ENCODE peak calls at places on chromosomes 3 and 15, in six cellular contexts. B is endothelial cell of umbilical vein; X is CD8-positive, alpha-beta T cell; M is WERI-Rb-1; T is dorsolateral prefrontal cortex; W is Peyer's patch. O is an unnamed sample.

GRCh38 chr3:64163019-64163754 is 62.1 kb downstream of the PRICKLE2 start:
- DNase-seq in B (no peak), X (no peak), M (no peak), T (no peak), W (no peak), O (no peak)

GRCh38 chr3:187802928-187803259 is 57.6 kb upstream of the BCL6 start:
- DNase-seq in B (no peak), X (peak; percentile 21), M (no peak), T (no peak), W (no peak), O (peak; percentile 6)

GRCh38 chr3:155282416-155283091 is 10.9 kb downstream of the STRIT1 start:
- DNase-seq in B (no peak), X (no peak), M (no peak), T (no peak), W (no peak), O (no peak)

GRCh38 chr3:161096771-161097367 is 8.3 kb downstream of the B3GALNT1 start:
- DNase-seq in B (peak; percentile 21), X (no peak), M (peak; percentile 24), T (no peak), W (no peak), O (no peak)

GRCh38 chr3:13621381-13622221 is 72.7 kb downstream of the FBLN2 start:
- DNase-seq in B (no peak), X (peak; percentile 54), M (no peak), T (no peak), W (no peak), O (peak; percentile 5)

GRCh38 chr3:142987707-142988106 is 13.7 kb upstream of the U2SURP start:
- DNase-seq in B (no peak), X (no peak), M (peak; percentile 46), T (no peak), W (no peak), O (no peak)

GRCh38 chr3:117408811-117409210 is 699.2 kb downstream of the TUSC7 start:
- DNase-seq in B (no peak), X (no peak), M (no peak), T (no peak), W (no peak), O (no peak)

GRCh38 chr3:30681276-30682211 is 75.1 kb downstream of the TGFBR2 start:
- DNase-seq in B (peak; percentile 99), X (no peak), M (no peak), T (peak; percentile 31), W (no peak), O (no peak)

GRCh38 chr3:194957743-194958240 is 272.1 kb downstream of the FAM43A start:
- DNase-seq in B (no peak), X (no peak), M (peak; percentile 10), T (no peak), W (no peak), O (no peak)

GRCh38 chr3:94378322-94378721 is 315.5 kb downstream of the NSUN3 start:
- DNase-seq in B (no peak), X (no peak), M (no peak), T (no peak), W (no peak), O (no peak)

GRCh38 chr15:27686376-27686775 is 412.7 kb downstream of the OCA2 start:
- DNase-seq in B (no peak), X (no peak), M (no peak), T (no peak), W (no peak), O (no peak)

GRCh38 chr3:196280689-196281463 is 6.7 kb downstream of the PCYT1A start:
- DNase-seq in B (no peak), X (no peak), M (no peak), T (no peak), W (no peak), O (no peak)

GRCh38 chr15:28110416-28110975 is 11.4 kb upstream of the OCA2 start:
- DNase-seq in B (no peak), X (no peak), M (peak; percentile 65), T (no peak), W (no peak), O (no peak)

GRCh38 chr3:44468572-44469520 is 8.6 kb downstream of the ZNF445 start:
- DNase-seq in B (no peak), X (no peak), M (peak; percentile 42), T (no peak), W (no peak), O (no peak)

GRCh38 chr3:89107461-89108035 is at the start of gene EPHA3:
- DNase-seq in B (no peak), X (peak; percentile 24), M (peak; percentile 86), T (peak; percentile 89), W (peak; percentile 24), O (peak; percentile 18)

GRCh38 chr15:77874071-77874470 is 203.4 kb downstream of the TBC1D2B start:
- DNase-seq in B (no peak), X (no peak), M (no peak), T (no peak), W (no peak), O (no peak)

GRCh38 chr3:161263057-161263456 is 41.9 kb downstream of the NMD3 start:
- DNase-seq in B (no peak), X (no peak), M (no peak), T (no peak), W (no peak), O (no peak)

GRCh38 chr15:63572749-63573464 is 24.3 kb upstream of the FBXL22 start:
- DNase-seq in B (no peak), X (no peak), M (no peak), T (no peak), W (no peak), O (no peak)

GRCh38 chr15:99118801-99119546 is 14.1 kb downstream of the SYNM start:
- DNase-seq in B (no peak), X (no peak), M (no peak), T (peak; percentile 25), W (no peak), O (no peak)

GRCh38 chr3:108024146-108024836 is 66.5 kb downstream of the CD47 start:
- DNase-seq in B (peak; percentile 65), X (no peak), M (no peak), T (no peak), W (no peak), O (no peak)

GRCh38 chr3:113117511-113118302 is 93.7 kb upstream of the BOC start:
- DNase-seq in B (peak; percentile 31), X (no peak), M (no peak), T (no peak), W (no peak), O (no peak)

GRCh38 chr15:70702584-70702983 is 60.8 kb downstream of the UACA start:
- DNase-seq in B (no peak), X (no peak), M (no peak), T (no peak), W (no peak), O (no peak)

GRCh38 chr15:70698991-70699390 is 64.4 kb downstream of the UACA start:
- DNase-seq in B (no peak), X (no peak), M (no peak), T (no peak), W (no peak), O (no peak)

GRCh38 chr15:70701891-70702568 is 61.3 kb downstream of the UACA start:
- DNase-seq in B (peak; percentile 86), X (no peak), M (no peak), T (no peak), W (no peak), O (no peak)

GRCh38 chr15:70698412-70698811 is 64.9 kb downstream of the UACA start:
- DNase-seq in B (peak; percentile 85), X (no peak), M (no peak), T (no peak), W (no peak), O (no peak)

DNA sequence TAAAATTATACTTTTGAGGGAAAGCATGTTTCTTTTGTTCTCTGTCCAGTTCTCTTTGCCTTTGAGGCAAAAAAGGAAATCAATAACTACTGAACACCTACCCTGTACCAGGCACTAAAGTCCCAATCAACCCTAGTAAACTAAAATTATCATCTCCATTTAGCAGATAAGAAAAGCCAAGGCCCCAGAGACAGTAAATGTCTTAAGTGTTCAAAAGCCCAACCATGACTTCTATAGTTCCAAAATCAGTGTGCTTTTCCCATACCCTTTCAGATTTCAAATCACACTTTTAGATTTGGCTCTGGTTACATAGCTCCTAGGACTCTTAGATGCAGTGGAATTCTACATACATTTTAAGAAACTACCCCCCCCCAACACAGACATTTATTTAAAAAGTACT is 63.5 kb downstream of the UACA start:
- DNase-seq in B (peak; percentile 37), X (no peak), M (no peak), T (no peak), W (no peak), O (no peak)
- H3K27ac ChIP-seq in B (peak overlapping the region; percentile 94), X (no peak overlapping the region), M (no peak overlapping the region), T (no peak overlapping the region), W (no peak overlapping the region), O (no peak overlapping the region)

DNA sequence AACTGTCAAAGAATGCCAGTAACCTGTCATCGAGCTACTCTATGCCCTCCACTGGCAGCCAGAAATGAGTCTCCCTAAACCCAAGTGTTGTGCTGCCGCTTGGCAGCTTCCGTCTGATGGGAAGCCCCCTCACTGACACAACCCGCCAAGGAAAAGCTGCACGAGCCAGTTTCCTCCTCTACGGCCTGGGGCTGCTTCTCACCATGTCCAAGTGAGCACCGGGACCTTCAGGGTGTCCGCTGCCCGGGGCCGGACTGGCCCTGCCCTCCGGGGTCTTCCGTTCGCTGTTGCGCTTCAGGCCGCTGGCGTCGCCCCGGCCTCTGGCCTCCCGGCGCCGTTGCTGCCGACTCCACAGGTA is 486 bp downstream of the TOMM70 start:
- DNase-seq in B (peak; percentile 57), X (peak; percentile 38), M (peak; percentile 10), T (no peak), W (no peak), O (peak; percentile 11)
- H3K27ac ChIP-seq in B (peak overlapping the region; percentile 32), X (peak overlapping the region; percentile 77), M (peak overlapping the region; percentile 92), T (peak overlapping the region; percentile 76), W (peak overlapping the region; percentile 95), O (peak overlapping the region; percentile 85)

GRCh38 chr3:173699353-173699752 is 301.8 kb downstream of the NLGN1 start:
- DNase-seq in B (peak; percentile 33), X (no peak), M (no peak), T (no peak), W (no peak), O (no peak)
- H3K27ac ChIP-seq in B (no peak overlapping the region), X (no peak overlapping the region), M (no peak overlapping the region), T (no peak overlapping the region), W (no peak overlapping the region), O (no peak overlapping the region)

GRCh38 chr3:124478834-124479233 is 251.4 kb upstream of the UMPS start:
- DNase-seq in B (no peak), X (no peak), M (no peak), T (no peak), W (no peak), O (no peak)

GRCh38 chr3:124489506-124489905 is 240.7 kb upstream of the UMPS start:
- DNase-seq in B (no peak), X (no peak), M (no peak), T (no peak), W (no peak), O (no peak)

GRCh38 chr3:124486324-124486723 is 243.9 kb upstream of the UMPS start:
- DNase-seq in B (no peak), X (no peak), M (peak; percentile 20), T (no peak), W (no peak), O (no peak)

DNA sequence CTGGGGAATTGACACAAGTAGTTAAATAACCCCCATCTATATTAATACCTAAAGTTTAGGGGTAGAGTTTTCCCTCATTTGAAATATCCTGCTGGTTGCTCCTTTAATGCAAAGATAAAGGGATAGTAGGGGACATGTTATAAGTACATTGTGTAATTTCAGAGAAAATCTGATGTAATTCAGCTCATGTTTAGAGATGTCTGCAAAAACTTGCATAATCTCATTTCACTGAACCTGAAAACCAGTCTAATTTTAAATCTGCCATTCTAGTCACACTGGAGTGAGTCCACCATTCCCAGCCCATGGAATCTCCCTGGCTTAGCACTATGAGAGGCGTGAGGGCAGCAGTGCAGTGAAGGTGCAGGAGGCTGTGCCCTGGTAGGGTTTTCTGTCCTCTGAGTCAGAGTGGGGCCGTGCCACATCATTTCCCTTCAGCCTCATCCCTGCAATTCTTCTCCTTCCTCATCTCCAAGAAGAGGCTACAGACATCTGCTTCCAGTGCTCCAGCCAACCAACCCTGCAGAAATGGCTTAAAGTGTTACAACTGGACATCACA is 246.3 kb upstream of the UMPS start:
- DNase-seq in B (no peak), X (no peak), M (no peak), T (no peak), W (no peak), O (no peak)
- H3K27ac ChIP-seq in B (no peak overlapping the region), X (no peak overlapping the region), M (no peak overlapping the region), T (peak overlapping the region; percentile 1), W (no peak overlapping the region), O (no peak overlapping the region)